ENCODE peak calls at places on chromosomes 2 and 18, in nine cellular contexts. M is AG08396; D is GM12892; T is activated naive CD8-positive, alpha-beta T cell treated with anti-CD3 and anti-CD28 coated beads, Interleukin-2, amount 50 U/mL, for 24 hours; U is activated CD8-positive, alpha-beta T cell treated with anti-CD3 and anti-CD28 coated beads for 36 hours; F is fibroblast of mammary gland; P is HFF-Myc; G is stimulated activated CD4-positive, alpha-beta T cell treated with anti-CD3 and anti-CD28 coated beads, Interleukin-15, amount 100 ng/mL, for 24 hours; E is sigmoid colon. N is an unnamed sample.

GRCh38 chr2:54522624-54523281 is 66.6 kb downstream of the SPTBN1 start:
- DNase-seq in T (peak; percentile 55), D (peak; percentile 28), U (peak; percentile 70), G (peak; percentile 60), M (peak; percentile 38), F (peak; percentile 48), E (no peak), P (no peak), N (no peak)

GRCh38 chr2:217551229-217551909 is 451.4 kb downstream of the TNS1 start:
- DNase-seq in G (no peak), E (no peak), U (no peak), M (peak; percentile 71), P (no peak), D (no peak), T (no peak), F (no peak), N (no peak)

GRCh38 chr2:191636235-191636543 is 41.7 kb upstream of the NABP1 start:
- DNase-seq in G (no peak), P (no peak), E (no peak), U (no peak), D (no peak), T (no peak), F (peak; percentile 90), M (peak; percentile 39), N (no peak)

GRCh38 chr2:163266772-163267171 is 428.2 kb upstream of the KCNH7 start:
- DNase-seq in P (peak; percentile 7), E (no peak), F (peak; percentile 95), M (no peak), D (no peak), T (no peak), G (no peak), U (no peak), N (peak; percentile 44)

GRCh38 chr18:63297678-63298392 is 21.7 kb downstream of the BCL2 start:
- DNase-seq in G (no peak), T (no peak), P (no peak), E (no peak), U (no peak), M (no peak), D (no peak), F (no peak), N (no peak)

GRCh38 chr2:129459200-129459876 is 520.1 kb upstream of the RAB6C start:
- DNase-seq in T (no peak), U (no peak), P (no peak), M (no peak), G (no peak), E (no peak), F (no peak), D (no peak), N (no peak)

GRCh38 chr2:151771599-151772358 is 37.5 kb upstream of the NEB start:
- DNase-seq in D (no peak), M (peak; percentile 87), U (no peak), G (no peak), E (peak; percentile 73), F (peak; percentile 77), T (no peak), P (peak; percentile 41), N (no peak)

GRCh38 chr2:65294136-65294535 is 66.5 kb downstream of the ACTR2 start:
- DNase-seq in P (no peak), F (no peak), G (no peak), T (no peak), U (no peak), D (no peak), E (no peak), M (no peak), N (no peak)

GRCh38 chr18:31679133-31679731 is 5.1 kb downstream of the B4GALT6 start:
- DNase-seq in E (no peak), M (no peak), P (no peak), U (no peak), D (no peak), T (no peak), F (peak; percentile 91), G (no peak), N (no peak)

GRCh38 chr18:3213231-3214059 is 6.3 kb downstream of the MYOM1 start:
- DNase-seq in G (no peak), F (no peak), U (peak; percentile 17), D (no peak), M (no peak), E (no peak), P (no peak), T (no peak), N (no peak)

GRCh38 chr2:72981516-72981915 is 64.2 kb downstream of the EMX1 start:
- DNase-seq in D (no peak), U (no peak), E (no peak), G (no peak), P (no peak), F (no peak), T (no peak), M (no peak), N (no peak)

GRCh38 chr2:73268831-73269685 is 15.2 kb downstream of the FBXO41 start:
- DNase-seq in D (no peak), E (no peak), F (no peak), G (peak; percentile 77), M (peak; percentile 59), T (peak; percentile 61), U (peak; percentile 84), P (no peak), N (no peak)

GRCh38 chr2:48567671-48568070 is 37.7 kb downstream of the STON1 start:
- DNase-seq in E (no peak), U (no peak), G (no peak), M (no peak), T (no peak), F (no peak), P (no peak), D (no peak), N (no peak)

GRCh38 chr2:236882931-236883330 is 202.8 kb upstream of the COPS8 start:
- DNase-seq in E (no peak), T (no peak), U (no peak), P (no peak), G (no peak), F (peak; percentile 41), D (no peak), M (no peak), N (no peak)

GRCh38 chr18:23337599-23338444 is 115.3 kb upstream of the RIOK3 start:
- DNase-seq in E (no peak), G (no peak), F (peak; percentile 36), P (no peak), U (no peak), M (no peak), D (no peak), T (no peak), N (no peak)

GRCh38 chr2:120867290-120868231 is 131.9 kb downstream of the GLI2 start:
- DNase-seq in M (peak; percentile 91), T (no peak), G (no peak), U (peak; percentile 5), P (no peak), E (peak; percentile 93), F (peak; percentile 70), D (no peak), N (peak; percentile 59)

GRCh38 chr2:15963977-15964670 is 23.8 kb downstream of the MYCN start:
- DNase-seq in P (no peak), U (no peak), T (no peak), D (no peak), M (no peak), G (no peak), E (no peak), F (no peak), N (no peak)

GRCh38 chr2:74507926-74508520 is 528 bp upstream of the PCGF1 start:
- DNase-seq in M (no peak), T (peak; percentile 20), D (no peak), G (peak; percentile 25), E (no peak), U (peak; percentile 54), F (peak; percentile 79), P (peak; percentile 49), N (no peak)

GRCh38 chr2:12244070-12244469 is 472.7 kb upstream of the TRIB2 start:
- DNase-seq in E (no peak), P (no peak), F (no peak), M (no peak), U (no peak), G (no peak), D (no peak), T (no peak), N (no peak)

GRCh38 chr18:54878662-54879058 is 50.4 kb downstream of the RAB27B start:
- DNase-seq in E (no peak), G (no peak), P (no peak), U (no peak), F (no peak), T (no peak), D (no peak), M (no peak), N (no peak)

GRCh38 chr2:169107645-169108044 is 38.3 kb downstream of the DHRS9 start:
- DNase-seq in E (no peak), P (no peak), F (no peak), G (no peak), D (no peak), M (no peak), T (no peak), U (peak; percentile 25), N (no peak)

GRCh38 chr2:55482186-55482945 is 37.2 kb upstream of the CFAP36 start:
- DNase-seq in E (no peak), F (peak; percentile 56), T (no peak), G (no peak), U (no peak), D (no peak), M (peak; percentile 20), P (peak; percentile 36), N (no peak)

GRCh38 chr2:20313659-20314058 is 37.0 kb downstream of the PUM2 start:
- DNase-seq in P (no peak), T (no peak), U (no peak), E (no peak), F (peak; percentile 45), G (no peak), D (no peak), M (no peak), N (no peak)

GRCh38 chr2:49255325-49256023 is 101.2 kb upstream of the FSHR start:
- DNase-seq in U (no peak), P (no peak), G (no peak), F (peak; percentile 17), D (no peak), M (no peak), E (no peak), T (no peak), N (no peak)

GRCh38 chr2:158624071-158624470 is 167.3 kb downstream of the PKP4 start:
- DNase-seq in M (no peak), T (no peak), U (no peak), F (no peak), E (no peak), P (no peak), D (no peak), G (no peak), N (no peak)

GRCh38 chr2:207766697-207767460 is 2.8 kb downstream of the FZD5 start:
- DNase-seq in U (peak; percentile 22), F (no peak), D (no peak), P (no peak), E (no peak), T (no peak), M (no peak), G (peak; percentile 11), N (no peak)

GRCh38 chr2:64324746-64325410 is 129.1 kb upstream of the LGALSL start:
- DNase-seq in U (no peak), F (no peak), D (no peak), T (no peak), E (no peak), G (no peak), P (no peak), M (no peak), N (no peak)

GRCh38 chr18:657311-657997 is at the start of gene TYMS:
- DNase-seq in P (peak; percentile 37), M (peak; percentile 71), E (no peak), D (peak; percentile 60), F (peak; percentile 53), U (peak; percentile 60), G (peak; percentile 77), T (peak; percentile 71), N (no peak)

GRCh38 chr2:42340045-42340937 is 20.7 kb downstream of the COX7A2L start:
- DNase-seq in D (no peak), F (no peak), P (no peak), M (no peak), U (no peak), T (no peak), E (no peak), G (no peak), N (no peak)

GRCh38 chr2:46337208-46337994 is 40.2 kb downstream of the EPAS1 start:
- DNase-seq in P (no peak), G (no peak), F (peak; percentile 22), E (no peak), M (no peak), D (no peak), U (no peak), T (no peak), N (no peak)

GRCh38 chr2:96599941-96600340 is 38.2 kb downstream of the KANSL3 start:
- DNase-seq in U (no peak), D (no peak), G (no peak), F (no peak), M (no peak), P (no peak), T (no peak), E (no peak), N (no peak)